ENCODE peak calls at places on chromosomes 1 and 21, in four cellular contexts. I is breast epithelium, Z is HCT116, A is uterus. O is an unnamed sample.

GRCh38 chr1:177948336-177948972 is 21.4 kb downstream of the SEC16B start:
- DNase-seq in I (peak), Z (peak), A (peak), O (no peak)

GRCh38 chr1:55823521-55824296 is 608.5 kb upstream of the USP24 start:
- DNase-seq in I (no peak), Z (no peak), A (no peak), O (no peak)

GRCh38 chr1:118960567-118961136 is 27.5 kb downstream of the TBX15 start:
- DNase-seq in I (peak), Z (peak), A (no peak), O (peak)

GRCh38 chr1:184387069-184387870 is 441 bp downstream of the C1orf21 start:
- DNase-seq in I (peak), Z (no peak), A (peak), O (peak)

GRCh38 chr1:36156329-36157114 is 562 bp downstream of the MAP7D1 start:
- DNase-seq in I (peak), Z (no peak), A (peak), O (peak)

GRCh38 chr1:153122831-153123421 is 9.6 kb upstream of the SPRR2F start:
- DNase-seq in I (peak), Z (peak), A (no peak), O (no peak)

GRCh38 chr1:226825037-226825745 is 45.2 kb upstream of the PSEN2 start:
- DNase-seq in I (no peak), Z (no peak), A (no peak), O (no peak)

GRCh38 chr1:171179323-171180227 is 5.5 kb upstream of the FMO2 start:
- DNase-seq in I (no peak), Z (no peak), A (no peak), O (no peak)

GRCh38 chr1:115838426-115838804 is 2.5 kb downstream of the NHLH2 start:
- DNase-seq in I (no peak), Z (no peak), A (no peak), O (no peak)

GRCh38 chr1:200535605-200536004 is 84.9 kb downstream of the KIF14 start:
- DNase-seq in I (no peak), Z (peak), A (no peak), O (no peak)

GRCh38 chr1:156194300-156194652 is 372 bp downstream of the SLC25A44 start:
- DNase-seq in I (no peak), Z (no peak), A (no peak), O (no peak)

GRCh38 chr1:164240081-164240480 is 318.9 kb upstream of the PBX1 start:
- DNase-seq in I (no peak), Z (no peak), A (no peak), O (no peak)

GRCh38 chr1:206839857-206840256 is 25.6 kb upstream of the IL20 start:
- DNase-seq in I (no peak), Z (no peak), A (no peak), O (no peak)

GRCh38 chr1:240562111-240562590 is 49.8 kb downstream of the GREM2 start:
- DNase-seq in I (no peak), Z (no peak), A (no peak), O (no peak)

GRCh38 chr1:205805082-205805711 is 7.8 kb downstream of the SLC41A1 start:
- DNase-seq in I (peak), Z (no peak), A (no peak), O (no peak)

GRCh38 chr1:151352001-151352718 is 5.1 kb upstream of the RFX5 start:
- DNase-seq in I (no peak), Z (no peak), A (no peak), O (no peak)

DNA sequence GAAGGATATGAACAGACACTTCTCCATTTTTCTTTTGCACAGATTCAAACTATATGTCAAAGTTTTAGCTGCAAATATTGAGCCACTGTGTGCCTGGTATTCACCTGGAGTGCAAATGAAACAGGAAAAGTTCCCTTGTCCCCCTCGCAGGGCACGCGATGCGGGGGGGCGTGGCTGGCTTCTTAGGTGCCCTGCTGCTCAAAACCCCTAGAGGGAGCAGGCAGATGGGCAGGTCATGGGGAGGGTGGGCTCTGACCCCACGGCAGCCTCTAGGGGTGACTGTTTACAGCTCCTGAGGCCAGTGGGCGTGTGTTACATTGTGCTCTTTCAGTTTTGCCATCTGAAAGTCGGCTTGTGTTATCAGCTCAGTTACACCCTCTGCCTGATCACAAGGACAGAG is 931.2 kb upstream of the B3GALT2 start:
- DNase-seq in I (no peak), Z (no peak), A (no peak), O (no peak)
- TF ChIP-seq POLR2A in I (no peak), Z (no peak), A (no peak), O (no peak)

GRCh38 chr1:201849372-201850052 is 20.6 kb downstream of the IPO9 start:
- DNase-seq in I (no peak), Z (no peak), A (no peak), O (no peak)
- H3K4me3 ChIP-seq in I (no peak), Z (no peak), A (no peak), O (no peak)

GRCh38 chr1:23168079-23168461 is 586 bp downstream of the LUZP1 start:
- DNase-seq in I (no peak), Z (no peak), A (peak), O (peak)

GRCh38 chr1:23166854-23167253 is 1.8 kb downstream of the LUZP1 start:
- DNase-seq in I (no peak), Z (no peak), A (no peak), O (no peak)

GRCh38 chr1:23169219-23169575 is 541 bp upstream of the LUZP1 start:
- DNase-seq in I (no peak), Z (no peak), A (no peak), O (no peak)

GRCh38 chr1:23168462-23169218 is at the start of gene LUZP1:
- DNase-seq in I (peak), Z (peak), A (peak), O (peak)

GRCh38 chr1:23167353-23168078 is 1.1 kb downstream of the LUZP1 start:
- DNase-seq in I (peak), Z (no peak), A (peak), O (peak)
- TF ChIP-seq POLR2A in I (no peak), Z (no peak), A (no peak), O (no peak)

DNA sequence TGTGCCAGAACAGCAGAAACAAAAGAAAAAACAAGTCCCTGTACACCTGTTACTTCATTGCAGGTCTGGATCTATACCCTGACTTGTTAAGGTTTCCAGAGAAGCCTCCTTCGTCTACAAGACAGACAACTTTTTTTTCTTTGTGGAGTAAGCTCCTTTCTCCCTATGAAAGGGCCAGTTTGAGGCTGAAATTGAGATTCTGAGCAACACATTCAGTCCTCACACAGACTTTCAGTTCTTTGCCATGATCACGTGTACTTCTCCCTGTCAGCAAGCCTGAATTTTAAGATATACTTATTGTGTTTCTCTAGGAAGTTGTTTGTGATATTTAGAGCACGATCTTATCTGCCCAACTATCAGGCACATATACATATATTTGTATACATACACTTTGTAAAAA is 374.0 kb downstream of the NTNG1 start:
- DNase-seq in I (no peak), Z (no peak), A (no peak), O (no peak)
- H3K4me3 ChIP-seq in I (no peak), Z (no peak), A (no peak), O (no peak)

GRCh38 chr1:224356685-224357625 is at the start of gene CNIH4:
- DNase-seq in I (peak), Z (peak), A (peak), O (peak)
- TF ChIP-seq POLR2A in I (peak), Z (peak), A (peak), O (no peak)

GRCh38 chr1:16978139-16978538 is 2.3 kb downstream of the MFAP2 start:
- DNase-seq in I (no peak), Z (no peak), A (no peak), O (no peak)
- H3K4me3 ChIP-seq in I (no peak), Z (no peak), A (no peak), O (no peak)

GRCh38 chr1:32813941-32814739 is 3.0 kb downstream of the YARS1 start:
- DNase-seq in I (no peak), Z (peak), A (no peak), O (no peak)

GRCh38 chr1:32818804-32819541 is 1.5 kb downstream of the S100PBP start:
- DNase-seq in I (no peak), Z (no peak), A (no peak), O (no peak)

GRCh38 chr1:32817159-32817814 is at the start of the genes S100PBP and YARS1:
- DNase-seq in I (peak), Z (peak), A (peak), O (peak)

GRCh38 chr1:32816676-32817158 is 441 bp downstream of the YARS1 start:
- DNase-seq in I (no peak), Z (no peak), A (no peak), O (no peak)

GRCh38 chr1:32817815-32818786 is 648 bp downstream of the S100PBP start:
- DNase-seq in I (peak), Z (peak), A (peak), O (peak)
- TF ChIP-seq POLR2A in I (no peak), Z (peak), A (no peak), O (peak)

GRCh38 chr1:10071640-10072039 is 38.9 kb downstream of the UBE4B start:
- DNase-seq in I (no peak), Z (no peak), A (no peak), O (no peak)
- H3K4me3 ChIP-seq in I (no peak), Z (no peak), A (no peak), O (no peak)

GRCh38 chr21:41869771-41870170 is 9.4 kb downstream of the PRDM15 start:
- DNase-seq in I (no peak), Z (no peak), A (no peak), O (no peak)
- TF ChIP-seq POLR2A in I (no peak), Z (no peak), A (no peak), O (no peak)

GRCh38 chr1:111489604-111490003 is 13.8 kb downstream of the ADORA3 start:
- DNase-seq in I (no peak), Z (no peak), A (no peak), O (no peak)
- H3K4me3 ChIP-seq in I (no peak), Z (no peak), A (no peak), O (no peak)